ENCODE peak calls at places on chromosomes 13 and 19, in seven cellular contexts. One of them, this sample, is unnamed.

GRCh38 chr13:23928985-23929384 is 31.7 kb upstream of the C1QTNF9B start:
- DNase-seq in NCI-H1436: no peak
- DNase-seq in posterior cingulate gyrus: no peak
- DNase-seq in stomach: no peak
- DNase-seq in neural crest cell: no peak
- DNase-seq in stimulated activated CD8-positive, alpha-beta memory T cell treated with anti-CD3 and anti-CD28 coated beads, Interleukin-2, amount 100 ng/mL, for 48 hours: no peak
- DNase-seq in HEK293T: no peak
- DNase-seq in this sample: no peak

GRCh38 chr13:66530686-66531085 is 699.5 kb downstream of the PCDH9 start:
- DNase-seq in NCI-H1436: no peak
- DNase-seq in posterior cingulate gyrus: no peak
- DNase-seq in stomach: no peak
- DNase-seq in neural crest cell: no peak
- DNase-seq in stimulated activated CD8-positive, alpha-beta memory T cell treated with anti-CD3 and anti-CD28 coated beads, Interleukin-2, amount 100 ng/mL, for 48 hours: no peak
- DNase-seq in HEK293T: no peak
- DNase-seq in this sample: no peak

GRCh38 chr19:11507370-11508078 is 1.9 kb upstream of the ZNF653 start:
- DNase-seq in NCI-H1436: no peak
- DNase-seq in posterior cingulate gyrus: no peak
- DNase-seq in stomach: no peak
- DNase-seq in neural crest cell: no peak
- DNase-seq in stimulated activated CD8-positive, alpha-beta memory T cell treated with anti-CD3 and anti-CD28 coated beads, Interleukin-2, amount 100 ng/mL, for 48 hours: no peak
- DNase-seq in HEK293T: no peak
- DNase-seq in this sample: no peak

GRCh38 chr13:111325941-111326620 is 5.6 kb downstream of the TEX29 start:
- DNase-seq in NCI-H1436: no peak
- DNase-seq in posterior cingulate gyrus: no peak
- DNase-seq in stomach: no peak
- DNase-seq in neural crest cell: no peak
- DNase-seq in stimulated activated CD8-positive, alpha-beta memory T cell treated with anti-CD3 and anti-CD28 coated beads, Interleukin-2, amount 100 ng/mL, for 48 hours: no peak
- DNase-seq in HEK293T: no peak
- DNase-seq in this sample: no peak

GRCh38 chr19:40513741-40514315 is 47.0 kb downstream of the SPTBN4 start:
- DNase-seq in NCI-H1436: no peak
- DNase-seq in posterior cingulate gyrus: no peak
- DNase-seq in stomach: no peak
- DNase-seq in neural crest cell: no peak
- DNase-seq in stimulated activated CD8-positive, alpha-beta memory T cell treated with anti-CD3 and anti-CD28 coated beads, Interleukin-2, amount 100 ng/mL, for 48 hours: no peak
- DNase-seq in HEK293T: no peak
- DNase-seq in this sample: no peak

GRCh38 chr19:41994521-41994971 is 516 bp upstream of the ATP1A3 start:
- DNase-seq in NCI-H1436: peak
- DNase-seq in posterior cingulate gyrus: no peak
- DNase-seq in stomach: no peak
- DNase-seq in neural crest cell: no peak
- DNase-seq in stimulated activated CD8-positive, alpha-beta memory T cell treated with anti-CD3 and anti-CD28 coated beads, Interleukin-2, amount 100 ng/mL, for 48 hours: no peak
- DNase-seq in HEK293T: no peak
- DNase-seq in this sample: no peak

GRCh38 chr13:21974741-21975140 is 303.9 kb downstream of the FGF9 start:
- DNase-seq in NCI-H1436: no peak
- DNase-seq in posterior cingulate gyrus: no peak
- DNase-seq in stomach: no peak
- DNase-seq in neural crest cell: no peak
- DNase-seq in stimulated activated CD8-positive, alpha-beta memory T cell treated with anti-CD3 and anti-CD28 coated beads, Interleukin-2, amount 100 ng/mL, for 48 hours: no peak
- DNase-seq in HEK293T: no peak
- DNase-seq in this sample: no peak

GRCh38 chr13:80256352-80256932 is 84.5 kb downstream of the SPRY2 start:
- DNase-seq in NCI-H1436: no peak
- DNase-seq in posterior cingulate gyrus: no peak
- DNase-seq in stomach: no peak
- DNase-seq in neural crest cell: no peak
- DNase-seq in stimulated activated CD8-positive, alpha-beta memory T cell treated with anti-CD3 and anti-CD28 coated beads, Interleukin-2, amount 100 ng/mL, for 48 hours: no peak
- DNase-seq in HEK293T: no peak
- DNase-seq in this sample: no peak

GRCh38 chr13:93496985-93497673 is 270.5 kb downstream of the GPC6 start:
- DNase-seq in NCI-H1436: no peak
- DNase-seq in posterior cingulate gyrus: no peak
- DNase-seq in stomach: no peak
- DNase-seq in neural crest cell: no peak
- DNase-seq in stimulated activated CD8-positive, alpha-beta memory T cell treated with anti-CD3 and anti-CD28 coated beads, Interleukin-2, amount 100 ng/mL, for 48 hours: no peak
- DNase-seq in HEK293T: peak
- DNase-seq in this sample: peak

GRCh38 chr13:59677966-59678814 is 485.5 kb downstream of the DIAPH3 start:
- DNase-seq in NCI-H1436: peak
- DNase-seq in posterior cingulate gyrus: no peak
- DNase-seq in stomach: no peak
- DNase-seq in neural crest cell: no peak
- DNase-seq in stimulated activated CD8-positive, alpha-beta memory T cell treated with anti-CD3 and anti-CD28 coated beads, Interleukin-2, amount 100 ng/mL, for 48 hours: no peak
- DNase-seq in HEK293T: peak
- DNase-seq in this sample: no peak

GRCh38 chr13:111139874-111140561 is 24.9 kb downstream of the ARHGEF7 start:
- DNase-seq in NCI-H1436: no peak
- DNase-seq in posterior cingulate gyrus: no peak
- DNase-seq in stomach: no peak
- DNase-seq in neural crest cell: no peak
- DNase-seq in stimulated activated CD8-positive, alpha-beta memory T cell treated with anti-CD3 and anti-CD28 coated beads, Interleukin-2, amount 100 ng/mL, for 48 hours: no peak
- DNase-seq in HEK293T: no peak
- DNase-seq in this sample: peak

GRCh38 chr19:12155324-12155723 is 1.2 kb downstream of the ZNF625 start:
- DNase-seq in NCI-H1436: no peak
- DNase-seq in posterior cingulate gyrus: no peak
- DNase-seq in stomach: no peak
- DNase-seq in neural crest cell: no peak
- DNase-seq in stimulated activated CD8-positive, alpha-beta memory T cell treated with anti-CD3 and anti-CD28 coated beads, Interleukin-2, amount 100 ng/mL, for 48 hours: no peak
- DNase-seq in HEK293T: no peak
- DNase-seq in this sample: no peak

GRCh38 chr19:30431591-30431990 is 59.4 kb downstream of the ZNF536 start:
- DNase-seq in NCI-H1436: no peak
- DNase-seq in posterior cingulate gyrus: no peak
- DNase-seq in stomach: no peak
- DNase-seq in neural crest cell: no peak
- DNase-seq in stimulated activated CD8-positive, alpha-beta memory T cell treated with anti-CD3 and anti-CD28 coated beads, Interleukin-2, amount 100 ng/mL, for 48 hours: no peak
- DNase-seq in HEK293T: no peak
- DNase-seq in this sample: no peak

GRCh38 chr13:94776956-94777355 is 64.6 kb upstream of the SOX21 start:
- DNase-seq in NCI-H1436: no peak
- DNase-seq in posterior cingulate gyrus: no peak
- DNase-seq in stomach: no peak
- DNase-seq in neural crest cell: no peak
- DNase-seq in stimulated activated CD8-positive, alpha-beta memory T cell treated with anti-CD3 and anti-CD28 coated beads, Interleukin-2, amount 100 ng/mL, for 48 hours: no peak
- DNase-seq in HEK293T: no peak
- DNase-seq in this sample: no peak

GRCh38 chr19:6047741-6048231 is 62.5 kb downstream of the RFX2 start:
- DNase-seq in NCI-H1436: no peak
- DNase-seq in posterior cingulate gyrus: no peak
- DNase-seq in stomach: no peak
- DNase-seq in neural crest cell: peak
- DNase-seq in stimulated activated CD8-positive, alpha-beta memory T cell treated with anti-CD3 and anti-CD28 coated beads, Interleukin-2, amount 100 ng/mL, for 48 hours: no peak
- DNase-seq in HEK293T: peak
- DNase-seq in this sample: peak

GRCh38 chr13:23960566-23961156 is 63.4 kb upstream of the C1QTNF9B start:
- DNase-seq in NCI-H1436: no peak
- DNase-seq in posterior cingulate gyrus: no peak
- DNase-seq in stomach: no peak
- DNase-seq in neural crest cell: no peak
- DNase-seq in stimulated activated CD8-positive, alpha-beta memory T cell treated with anti-CD3 and anti-CD28 coated beads, Interleukin-2, amount 100 ng/mL, for 48 hours: no peak
- DNase-seq in HEK293T: no peak
- DNase-seq in this sample: peak

GRCh38 chr13:33174980-33175379 is 110.6 kb downstream of the STARD13 start:
- DNase-seq in NCI-H1436: no peak
- DNase-seq in posterior cingulate gyrus: no peak
- DNase-seq in stomach: no peak
- DNase-seq in neural crest cell: no peak
- DNase-seq in stimulated activated CD8-positive, alpha-beta memory T cell treated with anti-CD3 and anti-CD28 coated beads, Interleukin-2, amount 100 ng/mL, for 48 hours: no peak
- DNase-seq in HEK293T: no peak
- DNase-seq in this sample: no peak

GRCh38 chr19:29442094-29442493 is 83.7 kb upstream of the VSTM2B start:
- DNase-seq in NCI-H1436: no peak
- DNase-seq in posterior cingulate gyrus: no peak
- DNase-seq in stomach: no peak
- DNase-seq in neural crest cell: no peak
- DNase-seq in stimulated activated CD8-positive, alpha-beta memory T cell treated with anti-CD3 and anti-CD28 coated beads, Interleukin-2, amount 100 ng/mL, for 48 hours: no peak
- DNase-seq in HEK293T: no peak
- DNase-seq in this sample: no peak

GRCh38 chr19:41999878-42000208 is 5.8 kb upstream of the ATP1A3 start:
- DNase-seq in NCI-H1436: no peak
- DNase-seq in posterior cingulate gyrus: no peak
- DNase-seq in stomach: no peak
- DNase-seq in neural crest cell: no peak
- DNase-seq in stimulated activated CD8-positive, alpha-beta memory T cell treated with anti-CD3 and anti-CD28 coated beads, Interleukin-2, amount 100 ng/mL, for 48 hours: no peak
- DNase-seq in HEK293T: no peak
- DNase-seq in this sample: no peak

GRCh38 chr13:106455777-106456176 is 79.7 kb downstream of the EFNB2 start:
- DNase-seq in NCI-H1436: no peak
- DNase-seq in posterior cingulate gyrus: no peak
- DNase-seq in stomach: no peak
- DNase-seq in neural crest cell: no peak
- DNase-seq in stimulated activated CD8-positive, alpha-beta memory T cell treated with anti-CD3 and anti-CD28 coated beads, Interleukin-2, amount 100 ng/mL, for 48 hours: no peak
- DNase-seq in HEK293T: no peak
- DNase-seq in this sample: no peak

GRCh38 chr19:41876847-41877489 is at the start of gene CD79A:
- DNase-seq in NCI-H1436: peak
- DNase-seq in posterior cingulate gyrus: no peak
- DNase-seq in stomach: no peak
- DNase-seq in neural crest cell: no peak
- DNase-seq in stimulated activated CD8-positive, alpha-beta memory T cell treated with anti-CD3 and anti-CD28 coated beads, Interleukin-2, amount 100 ng/mL, for 48 hours: no peak
- DNase-seq in HEK293T: no peak
- DNase-seq in this sample: no peak

GRCh38 chr19:44648536-44649370 is 5.0 kb downstream of the PVR start:
- DNase-seq in NCI-H1436: no peak
- DNase-seq in posterior cingulate gyrus: no peak
- DNase-seq in stomach: no peak
- DNase-seq in neural crest cell: no peak
- DNase-seq in stimulated activated CD8-positive, alpha-beta memory T cell treated with anti-CD3 and anti-CD28 coated beads, Interleukin-2, amount 100 ng/mL, for 48 hours: no peak
- DNase-seq in HEK293T: no peak
- DNase-seq in this sample: no peak

GRCh38 chr13:79667771-79668170 is 186.8 kb downstream of the NDFIP2 start:
- DNase-seq in NCI-H1436: no peak
- DNase-seq in posterior cingulate gyrus: no peak
- DNase-seq in stomach: no peak
- DNase-seq in neural crest cell: no peak
- DNase-seq in stimulated activated CD8-positive, alpha-beta memory T cell treated with anti-CD3 and anti-CD28 coated beads, Interleukin-2, amount 100 ng/mL, for 48 hours: no peak
- DNase-seq in HEK293T: no peak
- DNase-seq in this sample: no peak

GRCh38 chr13:76968041-76968440 is 19.7 kb downstream of the ACOD1 start:
- DNase-seq in NCI-H1436: no peak
- DNase-seq in posterior cingulate gyrus: no peak
- DNase-seq in stomach: no peak
- DNase-seq in neural crest cell: no peak
- DNase-seq in stimulated activated CD8-positive, alpha-beta memory T cell treated with anti-CD3 and anti-CD28 coated beads, Interleukin-2, amount 100 ng/mL, for 48 hours: no peak
- DNase-seq in HEK293T: no peak
- DNase-seq in this sample: no peak

GRCh38 chr13:45055198-45055901 is 65.0 kb upstream of the GTF2F2 start:
- DNase-seq in NCI-H1436: no peak
- DNase-seq in posterior cingulate gyrus: no peak
- DNase-seq in stomach: no peak
- DNase-seq in neural crest cell: no peak
- DNase-seq in stimulated activated CD8-positive, alpha-beta memory T cell treated with anti-CD3 and anti-CD28 coated beads, Interleukin-2, amount 100 ng/mL, for 48 hours: peak
- DNase-seq in HEK293T: no peak
- DNase-seq in this sample: no peak

GRCh38 chr19:6773323-6773931 is 919 bp downstream of the VAV1 start:
- DNase-seq in NCI-H1436: no peak
- DNase-seq in posterior cingulate gyrus: no peak
- DNase-seq in stomach: peak
- DNase-seq in neural crest cell: no peak
- DNase-seq in stimulated activated CD8-positive, alpha-beta memory T cell treated with anti-CD3 and anti-CD28 coated beads, Interleukin-2, amount 100 ng/mL, for 48 hours: peak
- DNase-seq in HEK293T: no peak
- DNase-seq in this sample: no peak

GRCh38 chr13:83286737-83287136 is 595.5 kb downstream of the SLITRK1 start:
- DNase-seq in NCI-H1436: no peak
- DNase-seq in posterior cingulate gyrus: no peak
- DNase-seq in stomach: no peak
- DNase-seq in neural crest cell: no peak
- DNase-seq in stimulated activated CD8-positive, alpha-beta memory T cell treated with anti-CD3 and anti-CD28 coated beads, Interleukin-2, amount 100 ng/mL, for 48 hours: no peak
- DNase-seq in HEK293T: no peak
- DNase-seq in this sample: no peak

GRCh38 chr19:9673912-9674668 is 810 bp downstream of the ZNF562 start:
- DNase-seq in NCI-H1436: no peak
- DNase-seq in posterior cingulate gyrus: no peak
- DNase-seq in stomach: no peak
- DNase-seq in neural crest cell: no peak
- DNase-seq in stimulated activated CD8-positive, alpha-beta memory T cell treated with anti-CD3 and anti-CD28 coated beads, Interleukin-2, amount 100 ng/mL, for 48 hours: no peak
- DNase-seq in HEK293T: no peak
- DNase-seq in this sample: no peak

GRCh38 chr19:38913958-38914357 is 2.0 kb upstream of the CCER2 start:
- DNase-seq in NCI-H1436: no peak
- DNase-seq in posterior cingulate gyrus: no peak
- DNase-seq in stomach: no peak
- DNase-seq in neural crest cell: no peak
- DNase-seq in stimulated activated CD8-positive, alpha-beta memory T cell treated with anti-CD3 and anti-CD28 coated beads, Interleukin-2, amount 100 ng/mL, for 48 hours: no peak
- DNase-seq in HEK293T: no peak
- DNase-seq in this sample: no peak

GRCh38 chr13:48873598-48873997 is 102.1 kb upstream of the FNDC3A start:
- DNase-seq in NCI-H1436: no peak
- DNase-seq in posterior cingulate gyrus: no peak
- DNase-seq in stomach: no peak
- DNase-seq in neural crest cell: no peak
- DNase-seq in stimulated activated CD8-positive, alpha-beta memory T cell treated with anti-CD3 and anti-CD28 coated beads, Interleukin-2, amount 100 ng/mL, for 48 hours: no peak
- DNase-seq in HEK293T: no peak
- DNase-seq in this sample: no peak

GRCh38 chr13:30115257-30115600 is 192.1 kb downstream of the KATNAL1 start:
- DNase-seq in NCI-H1436: no peak
- DNase-seq in posterior cingulate gyrus: no peak
- DNase-seq in stomach: no peak
- DNase-seq in neural crest cell: no peak
- DNase-seq in stimulated activated CD8-positive, alpha-beta memory T cell treated with anti-CD3 and anti-CD28 coated beads, Interleukin-2, amount 100 ng/mL, for 48 hours: no peak
- DNase-seq in HEK293T: no peak
- DNase-seq in this sample: no peak

GRCh38 chr13:25963681-25964080 is 88.1 kb downstream of the SHISA2 start:
- DNase-seq in NCI-H1436: no peak
- DNase-seq in posterior cingulate gyrus: no peak
- DNase-seq in stomach: no peak
- DNase-seq in neural crest cell: no peak
- DNase-seq in stimulated activated CD8-positive, alpha-beta memory T cell treated with anti-CD3 and anti-CD28 coated beads, Interleukin-2, amount 100 ng/mL, for 48 hours: no peak
- DNase-seq in HEK293T: no peak
- DNase-seq in this sample: no peak

GRCh38 chr19:41311072-41311471 is 1.1 kb downstream of the CCDC97 start:
- DNase-seq in NCI-H1436: no peak
- DNase-seq in posterior cingulate gyrus: no peak
- DNase-seq in stomach: no peak
- DNase-seq in neural crest cell: no peak
- DNase-seq in stimulated activated CD8-positive, alpha-beta memory T cell treated with anti-CD3 and anti-CD28 coated beads, Interleukin-2, amount 100 ng/mL, for 48 hours: no peak
- DNase-seq in HEK293T: no peak
- DNase-seq in this sample: no peak

GRCh38 chr13:37870895-37871550 is 1.5 kb upstream of the TRPC4 start:
- DNase-seq in NCI-H1436: no peak
- DNase-seq in posterior cingulate gyrus: no peak
- DNase-seq in stomach: no peak
- DNase-seq in neural crest cell: no peak
- DNase-seq in stimulated activated CD8-positive, alpha-beta memory T cell treated with anti-CD3 and anti-CD28 coated beads, Interleukin-2, amount 100 ng/mL, for 48 hours: no peak
- DNase-seq in HEK293T: no peak
- DNase-seq in this sample: no peak

GRCh38 chr13:110559429-110559943 is 2.0 kb downstream of the RAB20 start:
- DNase-seq in NCI-H1436: no peak
- DNase-seq in posterior cingulate gyrus: no peak
- DNase-seq in stomach: peak
- DNase-seq in neural crest cell: no peak
- DNase-seq in stimulated activated CD8-positive, alpha-beta memory T cell treated with anti-CD3 and anti-CD28 coated beads, Interleukin-2, amount 100 ng/mL, for 48 hours: no peak
- DNase-seq in HEK293T: no peak
- DNase-seq in this sample: no peak

GRCh38 chr13:42990147-42990990 is 1.7 kb downstream of the EPSTI1 start:
- DNase-seq in NCI-H1436: peak
- DNase-seq in posterior cingulate gyrus: no peak
- DNase-seq in stomach: no peak
- DNase-seq in neural crest cell: no peak
- DNase-seq in stimulated activated CD8-positive, alpha-beta memory T cell treated with anti-CD3 and anti-CD28 coated beads, Interleukin-2, amount 100 ng/mL, for 48 hours: no peak
- DNase-seq in HEK293T: no peak
- DNase-seq in this sample: no peak

GRCh38 chr19:55305491-55305890 is 19.6 kb downstream of the TMEM150B start:
- DNase-seq in NCI-H1436: peak
- DNase-seq in posterior cingulate gyrus: no peak
- DNase-seq in stomach: peak
- DNase-seq in neural crest cell: no peak
- DNase-seq in stimulated activated CD8-positive, alpha-beta memory T cell treated with anti-CD3 and anti-CD28 coated beads, Interleukin-2, amount 100 ng/mL, for 48 hours: no peak
- DNase-seq in HEK293T: peak
- DNase-seq in this sample: no peak

GRCh38 chr19:20315543-20315942 is 148.5 kb downstream of the ZNF486 start:
- DNase-seq in NCI-H1436: peak
- DNase-seq in posterior cingulate gyrus: no peak
- DNase-seq in stomach: no peak
- DNase-seq in neural crest cell: no peak
- DNase-seq in stimulated activated CD8-positive, alpha-beta memory T cell treated with anti-CD3 and anti-CD28 coated beads, Interleukin-2, amount 100 ng/mL, for 48 hours: no peak
- DNase-seq in HEK293T: no peak
- DNase-seq in this sample: no peak

This sample was measured in NCI-H510A.